ENCODE peak calls at places on chromosomes 6 and 20, in six cellular contexts. O, H, P, B, E and G are unnamed samples.

GRCh38 chr6:143878272-143878760 is 14.0 kb downstream of the ZC2HC1B start:
- DNase-seq in O (no peak), H (no peak), P (no peak), B (no peak), E (no peak), G (no peak)

GRCh38 chr6:100554228-100554627 is 89.5 kb upstream of the SIM1 start:
- DNase-seq in O (no peak), H (no peak), P (no peak), B (no peak), E (no peak), G (no peak)

GRCh38 chr6:96391776-96392175 is 129.8 kb upstream of the UFL1 start:
- DNase-seq in O (no peak), H (no peak), P (peak), B (peak), E (no peak), G (no peak)

GRCh38 chr6:127518710-127519468 is at the start of gene MTCL3:
- DNase-seq in O (no peak), H (peak), P (no peak), B (no peak), E (no peak), G (no peak)

GRCh38 chr6:80331522-80331921 is 225.1 kb downstream of the BCKDHB start:
- DNase-seq in O (no peak), H (no peak), P (no peak), B (no peak), E (no peak), G (no peak)

GRCh38 chr6:4316867-4317400 is 181.6 kb upstream of the ECI2 start:
- DNase-seq in O (no peak), H (peak), P (peak), B (peak), E (no peak), G (peak)

GRCh38 chr6:163309491-163310026 is 105.0 kb upstream of the QKI start:
- DNase-seq in O (no peak), H (no peak), P (no peak), B (no peak), E (no peak), G (no peak)

GRCh38 chr6:41372526-41373366 is 37.3 kb downstream of the NCR2 start:
- DNase-seq in O (no peak), H (no peak), P (peak), B (no peak), E (no peak), G (no peak)

GRCh38 chr20:44746367-44747165 is 901 bp downstream of the KCNK15 start:
- DNase-seq in O (no peak), H (no peak), P (peak), B (no peak), E (no peak), G (peak)

DNA sequence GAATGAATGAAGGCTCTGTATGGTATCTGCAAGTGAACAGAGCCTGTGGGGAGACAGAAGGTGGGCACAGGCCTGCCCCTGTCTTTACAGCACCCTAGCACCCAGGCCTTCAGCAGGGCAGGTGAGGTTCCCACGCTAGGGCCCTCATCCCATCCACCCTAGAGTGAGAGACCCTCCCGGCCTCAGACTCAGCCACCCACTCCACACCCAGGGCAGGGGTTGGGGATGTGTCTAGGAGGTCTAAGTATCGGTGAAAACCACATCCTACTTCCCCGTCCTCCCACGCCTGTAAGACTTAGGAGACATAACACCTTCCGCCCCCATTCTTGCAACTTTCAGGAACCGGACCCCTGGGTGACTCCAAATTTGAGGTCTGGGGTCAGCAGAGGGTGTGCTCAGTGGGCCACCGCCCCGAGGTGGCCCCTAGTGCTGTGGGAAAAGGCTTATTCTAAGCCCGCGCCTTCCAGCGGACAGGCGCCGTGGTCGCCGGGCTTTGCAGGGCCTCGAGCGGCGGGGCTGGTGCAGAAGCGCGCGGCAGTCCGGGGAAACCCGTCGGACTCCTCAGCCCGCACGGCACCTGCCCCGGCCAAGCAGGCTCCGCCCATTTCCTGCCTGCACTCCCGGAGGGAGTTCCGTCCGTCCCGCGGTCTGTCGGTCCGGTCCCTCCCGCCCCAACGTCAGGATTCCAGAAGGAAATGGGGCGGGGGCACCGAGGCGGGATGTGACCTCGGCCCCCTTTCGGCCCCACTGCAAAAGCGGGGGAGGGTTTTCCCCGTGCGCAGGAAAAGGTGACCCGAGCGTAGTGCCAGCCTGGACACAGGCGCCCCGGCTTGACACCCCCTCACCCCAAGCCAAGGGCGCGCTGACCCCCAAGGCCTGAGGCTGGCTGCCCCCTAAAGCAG is 872 bp downstream of the SAMD10 start:
- DNase-seq in O (peak), H (peak), P (peak), B (peak), E (peak), G (peak)
- TF ChIP-seq POLR2A in O (peak), H (no peak), P (no peak), B (peak), E (no peak), G (no peak)

DNA sequence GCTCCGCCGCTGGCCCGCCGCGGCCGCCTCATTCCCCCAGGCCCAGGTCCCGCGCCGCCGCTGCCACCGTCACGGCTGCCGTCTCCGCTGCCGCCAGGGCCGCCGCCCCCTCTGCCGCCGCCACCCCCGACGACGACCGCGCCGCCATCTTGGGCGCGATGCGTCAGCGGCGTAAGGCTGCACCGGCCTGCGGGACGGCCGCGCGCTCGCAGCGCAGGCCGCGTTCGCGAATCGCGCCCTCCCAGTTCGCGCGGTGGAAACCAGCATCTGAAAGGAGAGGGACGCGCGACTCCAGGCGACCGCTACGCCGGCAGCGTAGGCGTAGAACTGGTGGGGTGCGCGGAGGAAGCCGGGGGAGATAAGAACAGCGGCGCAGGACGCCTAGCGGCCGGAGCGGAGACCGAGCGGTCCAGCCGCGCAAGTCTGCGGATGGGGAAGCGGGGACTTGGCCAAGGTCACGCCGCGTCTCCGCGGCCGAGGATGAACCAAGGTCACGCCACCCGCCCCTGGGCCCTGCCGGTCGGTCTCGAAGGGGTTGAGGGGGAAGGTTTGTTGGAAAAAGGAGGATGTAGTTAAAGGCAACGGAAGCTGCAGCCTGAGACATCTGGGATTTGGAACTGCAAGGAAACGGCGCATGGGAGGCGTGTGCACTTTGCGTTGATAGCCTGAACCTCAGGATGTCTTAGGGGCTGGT is at the start of gene NUDT3:
- DNase-seq in O (peak), H (peak), P (peak), B (peak), E (peak), G (peak)
- TF ChIP-seq POLR2A in O (no peak), H (no peak), P (no peak), B (peak), E (peak), G (peak)

DNA sequence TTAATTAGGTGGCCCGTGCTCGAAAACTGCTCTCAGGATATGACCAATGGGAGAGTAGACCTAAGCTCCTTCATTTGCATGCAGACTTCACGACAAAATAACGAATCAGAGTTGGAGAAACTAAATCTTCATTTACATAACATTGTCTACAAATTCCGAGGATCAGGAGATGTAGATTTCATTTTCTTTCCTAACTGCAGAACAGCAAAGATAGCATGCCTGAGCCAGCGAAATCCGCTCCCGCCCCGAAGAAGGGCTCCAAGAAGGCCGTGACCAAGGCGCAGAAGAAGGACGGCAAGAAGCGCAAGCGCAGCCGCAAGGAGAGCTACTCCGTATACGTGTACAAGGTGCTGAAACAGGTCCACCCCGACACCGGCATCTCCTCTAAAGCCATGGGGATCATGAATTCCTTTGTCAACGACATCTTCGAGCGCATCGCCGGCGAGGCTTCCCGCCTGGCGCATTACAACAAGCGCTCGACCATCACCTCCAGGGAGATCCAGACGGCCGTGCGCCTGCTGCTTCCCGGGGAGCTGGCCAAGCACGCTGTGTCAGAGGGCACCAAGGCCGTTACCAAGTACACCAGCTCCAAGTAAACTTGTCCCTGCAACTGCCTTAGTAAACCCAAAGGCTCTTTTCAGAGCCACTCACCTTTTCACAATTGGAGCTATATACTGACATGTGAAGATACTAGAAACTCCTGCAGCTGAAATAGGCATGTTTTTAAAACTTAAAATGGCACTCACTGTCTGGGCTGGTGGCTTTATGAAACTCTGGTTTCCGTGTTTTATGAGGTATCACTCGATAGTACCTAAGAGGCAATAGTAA is 96.6 kb downstream of the HFE start:
- DNase-seq in O (peak), H (peak), P (peak), B (peak), E (peak), G (no peak)
- TF ChIP-seq POLR2A in O (peak), H (no peak), P (peak), B (peak), E (peak), G (peak)

GRCh38 chr20:2800590-2801458 is at the start of gene CPXM1:
- DNase-seq in O (no peak), H (no peak), P (no peak), B (no peak), E (no peak), G (no peak)
- TF ChIP-seq POLR2A in O (no peak), H (no peak), P (no peak), B (no peak), E (no peak), G (no peak)

DNA sequence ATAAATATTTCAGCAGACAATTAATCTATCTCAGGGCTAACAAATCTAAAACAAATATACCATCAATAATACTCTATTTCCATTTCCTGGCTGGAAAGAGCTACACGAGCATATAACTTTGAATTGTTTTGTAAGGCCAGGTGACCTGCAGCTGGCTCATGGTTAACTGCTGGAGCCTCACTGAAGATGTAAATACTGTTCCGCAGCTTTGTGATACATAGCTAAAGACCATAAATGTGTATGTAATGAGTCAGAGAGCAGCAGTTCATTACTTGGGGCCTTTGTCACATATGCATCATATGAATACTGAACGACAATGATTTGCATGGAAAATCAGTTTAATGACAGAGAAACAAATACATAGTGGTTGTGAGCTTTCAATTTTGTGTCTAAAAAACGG is 109.4 kb upstream of the CCN2 start:
- DNase-seq in O (no peak), H (no peak), P (no peak), B (no peak), E (no peak), G (peak)
- TF ChIP-seq POLR2A in O (no peak), H (no peak), P (no peak), B (no peak), E (no peak), G (no peak)

DNA sequence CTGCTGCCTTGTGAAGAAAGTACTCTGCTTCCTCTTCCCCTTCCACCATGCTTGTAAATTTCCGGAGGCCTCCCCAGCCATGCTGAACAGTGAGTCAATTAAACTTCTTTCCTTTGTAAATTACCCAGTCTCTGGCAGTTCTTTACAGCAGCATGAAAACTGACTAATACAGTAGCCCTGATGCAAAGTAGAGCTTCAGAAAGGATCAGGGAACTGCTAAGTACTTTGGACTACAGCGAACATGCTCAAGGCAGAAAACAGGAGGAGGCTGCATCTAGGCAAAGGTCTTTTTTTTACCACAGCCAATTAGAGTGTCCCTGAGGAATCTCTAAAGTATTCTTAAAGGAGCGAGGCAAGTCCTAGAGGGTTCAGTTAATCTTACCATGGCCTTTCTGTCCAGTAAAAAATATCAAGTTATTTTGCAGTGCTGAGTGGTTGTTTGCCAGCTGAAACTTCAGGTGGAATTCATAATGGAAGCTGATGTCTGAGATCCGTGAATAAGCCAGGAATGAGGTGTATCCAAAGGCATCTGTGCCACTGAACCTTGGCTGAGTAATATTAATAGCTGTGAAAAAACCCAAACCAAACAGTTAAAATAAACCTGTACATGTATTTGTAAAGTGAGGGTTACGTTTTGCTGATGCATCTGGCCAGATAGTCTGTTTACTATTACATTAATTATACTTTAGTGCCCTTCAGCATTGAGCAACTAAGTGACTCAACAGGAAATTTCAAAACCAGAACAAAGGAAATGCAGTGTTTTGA is 170.4 kb downstream of the PHF3 start:
- DNase-seq in O (no peak), H (no peak), P (no peak), B (peak), E (no peak), G (no peak)
- TF ChIP-seq POLR2A in O (no peak), H (no peak), P (no peak), B (peak), E (no peak), G (no peak)